ENCODE peak calls at places on chromosome 11, in four cellular contexts. C is tibial artery, Z is aorta, P is body of pancreas. X is an unnamed sample.
A peak's percentile ranks its signal among the peaks of the same experiment; 100 is the strongest.

GRCh38 chr11:44078794-44079193 is 12.7 kb downstream of the ACCS start:
- DNase-seq in Z (no peak), C (no peak), P (no peak), X (no peak)

GRCh38 chr11:61486004-61486615 is 22.4 kb upstream of the LRRC10B start:
- DNase-seq in Z (no peak), P (no peak), C (no peak), X (no peak)

GRCh38 chr11:58493676-58494075 is 14.2 kb downstream of the OR5B21 start:
- DNase-seq in C (no peak), Z (no peak), P (no peak), X (no peak)

GRCh38 chr11:46367244-46367915 is 14.1 kb upstream of the MDK start:
- DNase-seq in C (peak; percentile 52), Z (peak; percentile 89), P (peak; percentile 76), X (peak; percentile 92)

GRCh38 chr11:15101072-15101701 is 13.5 kb upstream of the INSC start:
- DNase-seq in Z (no peak), C (no peak), P (peak; percentile 74), X (peak; percentile 78)

GRCh38 chr11:63763506-63764200 is 4.9 kb downstream of the ZFTA start:
- DNase-seq in Z (peak; percentile 77), C (peak; percentile 27), P (peak; percentile 20), X (peak; percentile 46)

GRCh38 chr11:75639752-75640151 is 29.1 kb downstream of the MAP6 start:
- DNase-seq in C (peak; percentile 79), Z (peak; percentile 86), P (peak; percentile 71), X (peak; percentile 94)

GRCh38 chr11:31655483-31655882 is 145.9 kb downstream of the ELP4 start:
- DNase-seq in Z (no peak), P (no peak), C (no peak), X (no peak)

GRCh38 chr11:120925944-120926343 is 98.0 kb upstream of the TBCEL start:
- DNase-seq in Z (no peak), C (no peak), P (no peak), X (no peak)

GRCh38 chr11:18600915-18601569 is 1.5 kb downstream of the MISFA start:
- DNase-seq in C (no peak), P (no peak), Z (no peak), X (no peak)

GRCh38 chr11:126284829-126285228 is 1.9 kb downstream of the TIRAP start:
- DNase-seq in Z (peak; percentile 87), P (peak; percentile 55), C (peak; percentile 62), X (peak; percentile 69)

GRCh38 chr11:1072116-1072820 is 2.4 kb upstream of the MUC2 start:
- DNase-seq in Z (peak; percentile 70), P (peak; percentile 11), C (no peak), X (peak; percentile 52)

GRCh38 chr11:74909812-74910211 is 39.1 kb downstream of the XRRA1 start:
- DNase-seq in Z (no peak), C (no peak), P (no peak), X (no peak)

GRCh38 chr11:57336111-57336666 is 497 bp upstream of the SSRP1 start:
- DNase-seq in P (no peak), Z (no peak), C (no peak), X (peak; percentile 38)

GRCh38 chr11:57249384-57250319 is 12.6 kb upstream of the APLNR start:
- DNase-seq in P (peak; percentile 75), Z (peak; percentile 89), C (peak; percentile 63), X (peak; percentile 69)

GRCh38 chr11:57343825-57344224 is 5.7 kb downstream of the P2RX3 start:
- DNase-seq in C (no peak), P (no peak), Z (peak; percentile 9), X (no peak)

GRCh38 chr11:73623651-73624050 is 22.7 kb upstream of the PLEKHB1 start:
- DNase-seq in C (no peak), Z (no peak), P (no peak), X (no peak)

GRCh38 chr11:103680861-103681260 is 355.6 kb upstream of the DDI1 start:
- DNase-seq in Z (no peak), C (no peak), P (no peak), X (no peak)

GRCh38 chr11:6397636-6398035 is 7.4 kb downstream of the SMPD1 start:
- DNase-seq in Z (no peak), C (no peak), P (no peak), X (no peak)

GRCh38 chr11:11966354-11966741 is 42.1 kb downstream of the DKK3 start:
- DNase-seq in C (no peak), P (no peak), Z (no peak), X (peak; percentile 19)

GRCh38 chr11:11965656-11966353 is 42.6 kb downstream of the DKK3 start:
- DNase-seq in C (no peak), Z (no peak), P (no peak), X (peak; percentile 58)

GRCh38 chr11:11967669-11968510 is 40.5 kb downstream of the DKK3 start:
- DNase-seq in Z (no peak), P (no peak), C (no peak), X (no peak)

GRCh38 chr11:11968511-11969280 is 39.7 kb downstream of the DKK3 start:
- DNase-seq in Z (no peak), P (no peak), C (no peak), X (peak; percentile 63)

GRCh38 chr11:11966826-11967668 is 41.4 kb downstream of the DKK3 start:
- DNase-seq in C (peak; percentile 79), P (peak; percentile 84), Z (peak; percentile 91), X (peak; percentile 82)
- H3K27ac ChIP-seq in C (no peak overlapping the region), P (no peak overlapping the region), Z (no peak overlapping the region), X (peak overlapping the region; percentile 40)

GRCh38 chr11:71251159-71251721 is 1.1 kb downstream of the SHANK2 start:
- DNase-seq in Z (no peak), C (no peak), P (peak; percentile 69), X (no peak)

GRCh38 chr11:71252434-71252781 is at the start of gene SHANK2:
- DNase-seq in Z (no peak), P (peak; percentile 76), C (no peak), X (no peak)

GRCh38 chr11:71250512-71251158 is 1.7 kb downstream of the SHANK2 start:
- DNase-seq in Z (peak; percentile 68), P (no peak), C (no peak), X (no peak)

GRCh38 chr11:71252782-71253730 is 679 bp upstream of the SHANK2 start:
- DNase-seq in P (peak; percentile 73), C (no peak), Z (no peak), X (no peak)

GRCh38 chr11:71251761-71252433 is 480 bp downstream of the SHANK2 start:
- DNase-seq in C (no peak), Z (no peak), P (peak; percentile 75), X (no peak)
- H3K4me3 ChIP-seq in C (peak overlapping the region; percentile 48), Z (no peak overlapping the region), P (peak overlapping the region; percentile 75), X (peak overlapping the region; percentile 71)

GRCh38 chr11:69292221-69292648 is 1.7 kb upstream of the MYEOV start:
- DNase-seq in Z (peak; percentile 83), C (no peak), P (peak; percentile 45), X (no peak)

GRCh38 chr11:69295079-69295994 is 1.4 kb downstream of the MYEOV start:
- DNase-seq in Z (peak; percentile 77), C (no peak), P (no peak), X (no peak)

GRCh38 chr11:69293087-69293486 is 868 bp upstream of the MYEOV start:
- DNase-seq in P (no peak), C (no peak), Z (peak; percentile 49), X (no peak)

GRCh38 chr11:69294621-69295078 is 695 bp downstream of the MYEOV start:
- DNase-seq in Z (peak; percentile 73), P (no peak), C (no peak), X (no peak)

GRCh38 chr11:69293819-69294505 is at the start of gene MYEOV:
- DNase-seq in Z (peak; percentile 80), P (peak; percentile 32), C (no peak), X (peak; percentile 58)
- H3K4me1 ChIP-seq in Z (no peaks in the 10 kb centered on the region), P (peaks cover 31% of the 10 kb centered on the region), C (peaks cover 28% of the 10 kb centered on the region), X (peaks cover 11% of the 10 kb centered on the region)

GRCh38 chr11:123221611-123222010 is 26.6 kb upstream of the CLMP start:
- DNase-seq in C (no peak), P (no peak), Z (no peak), X (no peak)
- H3K27ac ChIP-seq in C (no peak overlapping the region), P (no peak overlapping the region), Z (no peak overlapping the region), X (no peak overlapping the region)

DNA sequence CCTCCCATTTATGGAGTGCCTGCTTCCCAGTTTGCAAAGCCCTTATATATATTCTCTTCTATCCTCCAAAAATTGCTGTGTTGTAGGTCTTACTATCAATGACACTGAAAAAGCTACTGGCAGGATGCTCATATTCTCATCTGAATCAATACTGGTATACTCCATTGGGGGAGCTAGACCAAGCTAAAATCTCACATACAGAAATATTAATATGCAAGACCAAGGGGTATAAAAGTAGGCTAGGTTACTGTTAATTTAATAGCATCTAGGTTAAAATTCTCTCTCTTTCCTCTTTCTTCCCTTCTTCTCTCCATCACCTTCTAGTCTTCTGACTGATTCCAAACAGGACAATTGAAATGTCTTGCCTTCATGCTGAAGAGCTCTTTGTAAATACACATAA is 17.1 kb upstream of the BDNF start:
- DNase-seq in P (no peak), C (no peak), Z (no peak), X (no peak)
- H3K4me3 ChIP-seq in P (no peak overlapping the region), C (no peak overlapping the region), Z (no peak overlapping the region), X (no peak overlapping the region)

DNA sequence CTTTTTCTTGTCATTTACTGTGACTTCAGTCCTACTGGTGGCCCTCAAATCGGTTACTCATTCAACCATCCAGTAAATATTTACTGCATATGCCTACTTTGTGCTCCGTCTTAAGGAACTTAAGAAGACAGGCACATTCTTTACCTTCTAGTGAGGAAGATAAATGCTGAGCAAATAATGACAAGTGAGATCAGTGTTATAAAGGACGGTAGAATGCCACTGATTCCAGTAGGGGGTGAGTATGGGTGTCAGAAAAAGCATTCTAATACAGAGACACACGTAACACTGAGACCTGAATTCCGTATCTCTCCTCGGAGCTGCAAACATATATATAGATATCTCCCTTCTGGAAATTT is 1.6 kb downstream of the ANKRD42 start:
- DNase-seq in P (no peak), Z (no peak), C (no peak), X (no peak)
- H3K4me1 ChIP-seq in P (peaks cover 42% of the 10 kb centered on the region), Z (peaks cover 6% of the 10 kb centered on the region), C (peaks cover 32% of the 10 kb centered on the region), X (no peaks in the 10 kb centered on the region)

DNA sequence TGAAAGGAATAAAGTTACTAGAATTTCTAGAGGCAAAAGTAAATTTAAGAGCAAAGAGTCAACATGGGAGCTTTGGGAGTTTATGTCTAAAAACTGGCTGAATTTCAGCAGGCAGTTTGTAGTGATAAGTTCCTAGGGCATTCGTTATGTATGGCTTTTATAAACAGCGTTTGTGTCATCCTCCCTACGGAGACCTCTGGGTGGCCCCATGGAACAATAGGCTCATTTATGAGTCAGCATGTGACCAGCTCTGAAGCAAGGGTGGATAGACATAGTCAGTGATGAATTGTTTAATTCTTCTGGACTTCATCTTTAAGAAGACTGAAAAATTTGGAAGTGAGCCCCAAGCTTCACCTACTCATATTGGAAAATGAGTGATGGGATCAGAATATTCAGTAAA is 37.1 kb downstream of the SVIP start:
- DNase-seq in Z (no peak), C (no peak), P (no peak), X (no peak)
- H3K27ac ChIP-seq in Z (no peak overlapping the region), C (no peak overlapping the region), P (no peak overlapping the region), X (no peak overlapping the region)